ENCODE peak calls at places on chromosomes 1 and 21, in eight cellular contexts. M is HCT116, D is K562, Y is HepG2, J is endothelial cell of umbilical vein, B is GM12878, O is H1, V is GM23338. F is an unnamed sample.
A peak's percentile ranks its signal among the peaks of the same experiment; 100 is the strongest.

GRCh38 chr1:33180226-33181037 is 1.4 kb downstream of the TRIM62 start:
- DNase-seq in M (peak; percentile 68), D (peak; percentile 98), Y (peak; percentile 75), J (peak; percentile 86), B (peak; percentile 19), O (peak; percentile 69), V (peak; percentile 95), F (no peak)

GRCh38 chr1:17472814-17473213 is 33.3 kb upstream of the RCC2 start:
- DNase-seq in M (no peak), D (no peak), Y (no peak), J (no peak), B (no peak), O (no peak), V (no peak), F (no peak)

GRCh38 chr1:167120899-167121298 is 27.0 kb downstream of the STYXL2 start:
- DNase-seq in M (no peak), D (no peak), Y (no peak), J (no peak), B (no peak), O (no peak), V (no peak), F (no peak)

GRCh38 chr1:117824612-117825011 is 104.8 kb downstream of the GDAP2 start:
- DNase-seq in M (no peak), D (no peak), Y (no peak), J (no peak), B (no peak), O (no peak), V (no peak), F (no peak)

GRCh38 chr1:4090556-4090955 is 190.5 kb upstream of the C1orf174 start:
- DNase-seq in M (no peak), D (no peak), Y (no peak), J (no peak), B (no peak), O (no peak), V (no peak), F (no peak)

GRCh38 chr1:183227963-183228649 is 42.0 kb downstream of the LAMC2 start:
- DNase-seq in M (peak; percentile 26), D (peak; percentile 51), Y (peak; percentile 30), J (peak; percentile 54), B (no peak), O (peak; percentile 41), V (peak; percentile 89), F (no peak)

GRCh38 chr1:209150114-209150513 is 433.4 kb upstream of the CAMK1G start:
- DNase-seq in M (no peak), D (no peak), Y (peak; percentile 3), J (peak; percentile 43), B (no peak), O (no peak), V (peak; percentile 83), F (peak; percentile 2)

GRCh38 chr21:33019885-33020557 is 5.7 kb upstream of the OLIG2 start:
- DNase-seq in M (no peak), D (no peak), Y (no peak), J (no peak), B (no peak), O (no peak), V (peak; percentile 84), F (no peak)

GRCh38 chr1:31932491-31933316 is 5.5 kb downstream of the PTP4A2 start:
- DNase-seq in M (no peak), D (no peak), Y (peak; percentile 69), J (peak; percentile 73), B (no peak), O (no peak), V (no peak), F (no peak)

GRCh38 chr1:5966543-5967205 is 25.6 kb downstream of the NPHP4 start:
- DNase-seq in M (no peak), D (no peak), Y (no peak), J (no peak), B (no peak), O (no peak), V (no peak), F (no peak)

GRCh38 chr1:1164701-1165451 is 8.8 kb upstream of the TTLL10 start:
- DNase-seq in M (no peak), D (no peak), Y (peak; percentile 50), J (no peak), B (no peak), O (no peak), V (peak; percentile 83), F (no peak)
- TF ChIP-seq POLR2AphosphoS5 in M (no peak), D (no peak), Y (no peak), J (no peak), B (no peak), O (no peak), V (no peak), F (no peak)

GRCh38 chr1:205003358-205004145 is 39.5 kb upstream of the CNTN2 start:
- DNase-seq in M (no peak), D (no peak), Y (no peak), J (no peak), B (no peak), O (no peak), V (peak; percentile 32), F (no peak)
- TF ChIP-seq EZH2 in M (no peak), D (no peak), Y (no peak), J (no peak), B (no peak), O (no peak), V (no peak), F (no peak)

GRCh38 chr1:21439345-21439720 is 604 bp upstream of the NBPF3 start:
- DNase-seq in M (no peak), D (no peak), Y (no peak), J (no peak), B (no peak), O (no peak), V (no peak), F (no peak)
- H3K4me3 ChIP-seq in M (peak overlapping the region; percentile 59), D (peak overlapping the region; percentile 47), Y (peak overlapping the region; percentile 81), J (peak overlapping the region; percentile 61), B (peak overlapping the region; percentile 40), O (peak overlapping the region; percentile 55), V (peak overlapping the region; percentile 74), F (peak overlapping the region; percentile 87)

GRCh38 chr1:55381983-55382382 is 166.8 kb upstream of the USP24 start:
- DNase-seq in M (no peak), D (no peak), Y (no peak), J (no peak), B (no peak), O (no peak), V (no peak), F (no peak)
- TF ChIP-seq POLR2AphosphoS5 in M (no peak), D (no peak), Y (no peak), J (no peak), B (no peak), O (no peak), V (no peak), F (no peak)

GRCh38 chr1:239386453-239387303 is at the start of gene CHRM3:
- DNase-seq in M (no peak), D (no peak), Y (no peak), J (no peak), B (no peak), O (peak; percentile 56), V (peak; percentile 81), F (no peak)

GRCh38 chr1:239383714-239384113 is 2.7 kb upstream of the CHRM3 start:
- DNase-seq in M (no peak), D (no peak), Y (no peak), J (no peak), B (no peak), O (no peak), V (no peak), F (no peak)

GRCh38 chr1:239388578-239388977 is 2.2 kb downstream of the CHRM3 start:
- DNase-seq in M (no peak), D (no peak), Y (no peak), J (no peak), B (no peak), O (no peak), V (no peak), F (no peak)

GRCh38 chr1:239389703-239390102 is 3.3 kb downstream of the CHRM3 start:
- DNase-seq in M (no peak), D (no peak), Y (no peak), J (no peak), B (no peak), O (no peak), V (no peak), F (no peak)

GRCh38 chr1:239387304-239388231 is 1.2 kb downstream of the CHRM3 start:
- DNase-seq in M (no peak), D (no peak), Y (no peak), J (no peak), B (no peak), O (no peak), V (peak; percentile 70), F (no peak)
- TF ChIP-seq EZH2 in M (no peak), D (no peak), Y (no peak), J (no peak), B (no peak), O (peak; percentile 60), V (peak; percentile 70), F (peak; percentile 28)

GRCh38 chr1:154940213-154940879 is 3.8 kb upstream of the PMVK start:
- DNase-seq in M (no peak), D (no peak), Y (no peak), J (no peak), B (no peak), O (no peak), V (no peak), F (peak; percentile 79)

GRCh38 chr1:154937988-154938386 is 1.5 kb upstream of the PMVK start:
- DNase-seq in M (no peak), D (no peak), Y (no peak), J (no peak), B (no peak), O (no peak), V (no peak), F (no peak)

GRCh38 chr1:154941332-154941995 is 4.9 kb upstream of the PMVK start:
- DNase-seq in M (no peak), D (no peak), Y (peak; percentile 81), J (no peak), B (no peak), O (no peak), V (peak; percentile 66), F (no peak)

GRCh38 chr1:154938604-154939399 is 2.3 kb upstream of the PMVK start:
- DNase-seq in M (no peak), D (no peak), Y (no peak), J (no peak), B (no peak), O (no peak), V (no peak), F (no peak)

DNA sequence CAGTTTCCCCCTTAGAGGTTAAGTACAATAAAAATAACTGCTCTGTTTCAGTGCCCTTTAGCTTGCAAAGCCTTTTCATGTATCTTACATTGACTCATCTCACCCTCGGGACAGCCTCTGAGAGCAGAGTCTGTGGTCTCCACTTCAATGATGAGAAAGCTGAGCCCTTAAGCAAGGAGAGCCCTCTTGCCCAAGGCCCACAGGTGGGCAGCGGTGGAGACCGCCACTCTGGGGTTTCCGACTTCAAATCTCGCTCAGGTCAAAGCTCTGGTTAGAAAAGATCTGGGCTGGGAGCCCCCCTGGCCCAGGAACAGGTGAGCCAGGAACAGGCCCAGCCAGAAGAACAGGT is 4.3 kb upstream of the PMVK start:
- DNase-seq in M (no peak), D (no peak), Y (no peak), J (no peak), B (no peak), O (no peak), V (no peak), F (no peak)
- H3K4me3 ChIP-seq in M (no peak overlapping the region), D (no peak overlapping the region), Y (no peak overlapping the region), J (no peak overlapping the region), B (peak overlapping the region; percentile 74), O (no peak overlapping the region), V (no peak overlapping the region), F (peak overlapping the region; percentile 64)